ENCODE peak calls at places on chromosomes 4 and X, in six cellular contexts. One of them, this sample, is unnamed.

GRCh38 chr4:166143227-166143626 is 270.2 kb downstream of the TLL1 start:
- DNase-seq in Peyer's patch: no peak
- DNase-seq in astrocyte of the spinal cord: peak; percentile 42
- DNase-seq in brain microvascular endothelial cell: peak; percentile 7
- DNase-seq in CD8-positive, alpha-beta T cell: no peak
- DNase-seq in lower leg skin: no peak
- DNase-seq in this sample: no peak

GRCh38 chr4:82630079-82630478 is 68.3 kb upstream of the TMEM150C start:
- DNase-seq in CD8-positive, alpha-beta T cell: no peak
- DNase-seq in Peyer's patch: no peak
- DNase-seq in astrocyte of the spinal cord: no peak
- DNase-seq in lower leg skin: no peak
- DNase-seq in brain microvascular endothelial cell: no peak
- DNase-seq in this sample: no peak

GRCh38 chr4:6469898-6470501 is 2.4 kb downstream of the PPP2R2C start:
- DNase-seq in CD8-positive, alpha-beta T cell: no peak
- DNase-seq in Peyer's patch: no peak
- DNase-seq in lower leg skin: peak; percentile 50
- DNase-seq in astrocyte of the spinal cord: no peak
- DNase-seq in brain microvascular endothelial cell: no peak
- DNase-seq in this sample: peak; percentile 8

GRCh38 chr4:83358410-83358809 is 23.8 kb upstream of the HPSE start:
- DNase-seq in lower leg skin: no peak
- DNase-seq in CD8-positive, alpha-beta T cell: no peak
- DNase-seq in Peyer's patch: no peak
- DNase-seq in brain microvascular endothelial cell: peak; percentile 42
- DNase-seq in astrocyte of the spinal cord: peak; percentile 78
- DNase-seq in this sample: no peak

GRCh38 chr4:105277702-105278101 is 131.0 kb downstream of the TET2 start:
- DNase-seq in lower leg skin: no peak
- DNase-seq in brain microvascular endothelial cell: no peak
- DNase-seq in Peyer's patch: no peak
- DNase-seq in astrocyte of the spinal cord: no peak
- DNase-seq in CD8-positive, alpha-beta T cell: no peak
- DNase-seq in this sample: no peak

GRCh38 chr4:124711469-124712416 is 789 bp downstream of the ANKRD50 start:
- DNase-seq in astrocyte of the spinal cord: peak; percentile 81
- DNase-seq in Peyer's patch: no peak
- DNase-seq in lower leg skin: no peak
- DNase-seq in CD8-positive, alpha-beta T cell: no peak
- DNase-seq in brain microvascular endothelial cell: peak; percentile 70
- DNase-seq in this sample: peak; percentile 75

GRCh38 chr4:88333741-88334405 is 44.8 kb upstream of the HERC6 start:
- DNase-seq in Peyer's patch: no peak
- DNase-seq in brain microvascular endothelial cell: no peak
- DNase-seq in CD8-positive, alpha-beta T cell: no peak
- DNase-seq in lower leg skin: no peak
- DNase-seq in astrocyte of the spinal cord: no peak
- DNase-seq in this sample: no peak

GRCh38 chr4:38531126-38531737 is 132.8 kb upstream of the KLF3 start:
- DNase-seq in astrocyte of the spinal cord: peak; percentile 24
- DNase-seq in brain microvascular endothelial cell: peak; percentile 3
- DNase-seq in lower leg skin: no peak
- DNase-seq in CD8-positive, alpha-beta T cell: no peak
- DNase-seq in Peyer's patch: no peak
- DNase-seq in this sample: no peak

GRCh38 chrX:140064993-140065392 is 99.7 kb upstream of the CXorf66 start:
- DNase-seq in astrocyte of the spinal cord: no peak
- DNase-seq in CD8-positive, alpha-beta T cell: no peak
- DNase-seq in lower leg skin: no peak
- DNase-seq in Peyer's patch: no peak
- DNase-seq in brain microvascular endothelial cell: no peak
- DNase-seq in this sample: no peak

GRCh38 chrX:103446665-103447302 is 70.4 kb downstream of the BEX3 start:
- DNase-seq in lower leg skin: no peak
- DNase-seq in Peyer's patch: no peak
- DNase-seq in CD8-positive, alpha-beta T cell: no peak
- DNase-seq in astrocyte of the spinal cord: peak; percentile 33
- DNase-seq in brain microvascular endothelial cell: peak; percentile 25
- DNase-seq in this sample: no peak

GRCh38 chrX:22095306-22095705 is 63.2 kb downstream of the PHEX start:
- DNase-seq in CD8-positive, alpha-beta T cell: no peak
- DNase-seq in lower leg skin: peak; percentile 88
- DNase-seq in brain microvascular endothelial cell: no peak
- DNase-seq in Peyer's patch: no peak
- DNase-seq in astrocyte of the spinal cord: peak; percentile 41
- DNase-seq in this sample: peak; percentile 18

GRCh38 chr4:99855677-99856076 is 38.5 kb downstream of the LAMTOR3 start:
- DNase-seq in Peyer's patch: no peak
- DNase-seq in brain microvascular endothelial cell: no peak
- DNase-seq in CD8-positive, alpha-beta T cell: no peak
- DNase-seq in lower leg skin: no peak
- DNase-seq in astrocyte of the spinal cord: no peak
- DNase-seq in this sample: no peak

GRCh38 chr4:152981278-152981677 is 45.2 kb downstream of the FHDC1 start:
- DNase-seq in brain microvascular endothelial cell: no peak
- DNase-seq in astrocyte of the spinal cord: no peak
- DNase-seq in lower leg skin: peak; percentile 53
- DNase-seq in Peyer's patch: no peak
- DNase-seq in CD8-positive, alpha-beta T cell: no peak
- DNase-seq in this sample: no peak

GRCh38 chr4:72467633-72468032 is 101.4 kb downstream of the ADAMTS3 start:
- DNase-seq in lower leg skin: no peak
- DNase-seq in Peyer's patch: no peak
- DNase-seq in brain microvascular endothelial cell: no peak
- DNase-seq in CD8-positive, alpha-beta T cell: no peak
- DNase-seq in astrocyte of the spinal cord: no peak
- DNase-seq in this sample: no peak

GRCh38 chr4:144296941-144297340 is 156.4 kb upstream of the GYPA start:
- DNase-seq in CD8-positive, alpha-beta T cell: no peak
- DNase-seq in astrocyte of the spinal cord: no peak
- DNase-seq in Peyer's patch: no peak
- DNase-seq in lower leg skin: no peak
- DNase-seq in brain microvascular endothelial cell: no peak
- DNase-seq in this sample: no peak

GRCh38 chr4:119300072-119300387 is 21.9 kb downstream of the FABP2 start:
- DNase-seq in astrocyte of the spinal cord: no peak
- DNase-seq in Peyer's patch: peak; percentile 42
- DNase-seq in CD8-positive, alpha-beta T cell: peak; percentile 25
- DNase-seq in brain microvascular endothelial cell: peak; percentile 64
- DNase-seq in lower leg skin: peak; percentile 90
- DNase-seq in this sample: peak; percentile 69

GRCh38 chrX:45885931-45886330 is 659.3 kb downstream of the ZNF674 start:
- DNase-seq in lower leg skin: no peak
- DNase-seq in brain microvascular endothelial cell: no peak
- DNase-seq in Peyer's patch: no peak
- DNase-seq in astrocyte of the spinal cord: no peak
- DNase-seq in CD8-positive, alpha-beta T cell: no peak
- DNase-seq in this sample: no peak

GRCh38 chr4:70737006-70737405 is 15.2 kb downstream of the RUFY3 start:
- DNase-seq in brain microvascular endothelial cell: no peak
- DNase-seq in Peyer's patch: no peak
- DNase-seq in astrocyte of the spinal cord: no peak
- DNase-seq in lower leg skin: no peak
- DNase-seq in CD8-positive, alpha-beta T cell: no peak
- DNase-seq in this sample: no peak

GRCh38 chr4:163164591-163164990 is 2.1 kb downstream of the NAF1 start:
- DNase-seq in Peyer's patch: no peak
- DNase-seq in lower leg skin: no peak
- DNase-seq in brain microvascular endothelial cell: no peak
- DNase-seq in CD8-positive, alpha-beta T cell: no peak
- DNase-seq in astrocyte of the spinal cord: no peak
- DNase-seq in this sample: no peak

GRCh38 chr4:88755454-88755853 is 57.8 kb upstream of the NAP1L5 start:
- DNase-seq in lower leg skin: no peak
- DNase-seq in CD8-positive, alpha-beta T cell: no peak
- DNase-seq in Peyer's patch: no peak
- DNase-seq in astrocyte of the spinal cord: no peak
- DNase-seq in brain microvascular endothelial cell: no peak
- DNase-seq in this sample: no peak

GRCh38 chr4:128558896-128559669 is 250.4 kb upstream of the JADE1 start:
- DNase-seq in CD8-positive, alpha-beta T cell: no peak
- DNase-seq in astrocyte of the spinal cord: peak; percentile 87
- DNase-seq in brain microvascular endothelial cell: no peak
- DNase-seq in Peyer's patch: no peak
- DNase-seq in lower leg skin: no peak
- DNase-seq in this sample: no peak

GRCh38 chr4:88320780-88321373 is 36.5 kb upstream of the PPM1K start:
- DNase-seq in astrocyte of the spinal cord: peak; percentile 39
- DNase-seq in lower leg skin: no peak
- DNase-seq in Peyer's patch: peak; percentile 63
- DNase-seq in brain microvascular endothelial cell: peak; percentile 33
- DNase-seq in CD8-positive, alpha-beta T cell: peak; percentile 13
- DNase-seq in this sample: peak; percentile 24

GRCh38 chrX:115535844-115536243 is 25.1 kb upstream of the PLS3 start:
- DNase-seq in brain microvascular endothelial cell: no peak
- DNase-seq in CD8-positive, alpha-beta T cell: no peak
- DNase-seq in astrocyte of the spinal cord: no peak
- DNase-seq in Peyer's patch: no peak
- DNase-seq in lower leg skin: no peak
- DNase-seq in this sample: no peak

GRCh38 chr4:71211748-71212147 is 127.1 kb upstream of the SLC4A4 start:
- DNase-seq in lower leg skin: no peak
- DNase-seq in Peyer's patch: no peak
- DNase-seq in brain microvascular endothelial cell: no peak
- DNase-seq in CD8-positive, alpha-beta T cell: no peak
- DNase-seq in astrocyte of the spinal cord: no peak
- DNase-seq in this sample: no peak

GRCh38 chrX:11555759-11556158 is 110.0 kb downstream of the ARHGAP6 start:
- DNase-seq in Peyer's patch: no peak
- DNase-seq in astrocyte of the spinal cord: no peak
- DNase-seq in lower leg skin: no peak
- DNase-seq in CD8-positive, alpha-beta T cell: no peak
- DNase-seq in brain microvascular endothelial cell: peak; percentile 45
- DNase-seq in this sample: no peak

GRCh38 chr4:151276787-151277557 is at the start of gene PRSS48:
- DNase-seq in CD8-positive, alpha-beta T cell: peak; percentile 8
- DNase-seq in brain microvascular endothelial cell: peak; percentile 47
- DNase-seq in lower leg skin: no peak
- DNase-seq in Peyer's patch: peak; percentile 16
- DNase-seq in astrocyte of the spinal cord: peak; percentile 48
- DNase-seq in this sample: peak; percentile 80

GRCh38 chr4:766559-767283 is 59.2 kb downstream of the CPLX1 start:
- DNase-seq in Peyer's patch: no peak
- DNase-seq in CD8-positive, alpha-beta T cell: no peak
- DNase-seq in brain microvascular endothelial cell: no peak
- DNase-seq in lower leg skin: no peak
- DNase-seq in astrocyte of the spinal cord: no peak
- DNase-seq in this sample: no peak

GRCh38 chr4:176601156-176601555 is 191.6 kb downstream of the VEGFC start:
- DNase-seq in lower leg skin: no peak
- DNase-seq in CD8-positive, alpha-beta T cell: no peak
- DNase-seq in brain microvascular endothelial cell: peak; percentile 97
- DNase-seq in astrocyte of the spinal cord: peak; percentile 42
- DNase-seq in Peyer's patch: no peak
- DNase-seq in this sample: no peak

GRCh38 chr4:16269742-16270522 is 43.7 kb upstream of the TAPT1 start:
- DNase-seq in astrocyte of the spinal cord: peak; percentile 81
- DNase-seq in brain microvascular endothelial cell: peak; percentile 93
- DNase-seq in lower leg skin: no peak
- DNase-seq in CD8-positive, alpha-beta T cell: no peak
- DNase-seq in Peyer's patch: no peak
- DNase-seq in this sample: no peak

GRCh38 chrX:146054311-146054710 is 236.7 kb downstream of the SLITRK2 start:
- DNase-seq in lower leg skin: no peak
- DNase-seq in brain microvascular endothelial cell: no peak
- DNase-seq in CD8-positive, alpha-beta T cell: no peak
- DNase-seq in astrocyte of the spinal cord: no peak
- DNase-seq in Peyer's patch: no peak
- DNase-seq in this sample: no peak

GRCh38 chrX:146056511-146057081 is 239.0 kb downstream of the SLITRK2 start:
- DNase-seq in lower leg skin: no peak
- DNase-seq in CD8-positive, alpha-beta T cell: no peak
- DNase-seq in Peyer's patch: no peak
- DNase-seq in brain microvascular endothelial cell: no peak
- DNase-seq in astrocyte of the spinal cord: no peak
- DNase-seq in this sample: no peak

GRCh38 chrX:146055733-146056132 is 238.1 kb downstream of the SLITRK2 start:
- DNase-seq in astrocyte of the spinal cord: no peak
- DNase-seq in brain microvascular endothelial cell: no peak
- DNase-seq in Peyer's patch: no peak
- DNase-seq in CD8-positive, alpha-beta T cell: no peak
- DNase-seq in lower leg skin: no peak
- DNase-seq in this sample: no peak
- H3K4me3 ChIP-seq in astrocyte of the spinal cord: no peak overlapping the region
- H3K4me3 ChIP-seq in brain microvascular endothelial cell: no peak overlapping the region
- H3K4me3 ChIP-seq in Peyer's patch: no peak overlapping the region
- H3K4me3 ChIP-seq in CD8-positive, alpha-beta T cell: no peak overlapping the region
- H3K4me3 ChIP-seq in lower leg skin: no peak overlapping the region
- H3K4me3 ChIP-seq in this sample: no peak overlapping the region

DNA sequence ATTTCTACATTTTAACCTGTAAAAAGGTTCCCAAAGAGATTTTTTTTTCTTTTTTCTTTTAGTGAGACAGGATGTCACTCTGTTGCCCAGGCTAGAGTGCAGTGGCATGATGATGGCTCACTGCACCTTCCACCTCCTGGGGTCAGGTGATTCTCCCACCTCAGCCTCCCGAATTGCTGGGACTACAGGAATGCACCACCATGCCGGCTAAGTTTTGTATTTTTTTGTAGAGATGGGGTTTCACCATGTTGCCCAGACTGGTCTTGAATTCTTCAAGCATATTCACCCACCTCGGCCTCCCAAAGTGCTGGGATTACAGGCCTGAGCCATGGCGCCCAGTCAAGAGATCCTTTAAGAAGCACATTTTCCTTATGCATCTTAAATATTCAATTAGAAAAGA is 12.6 kb downstream of the RHOH start:
- DNase-seq in astrocyte of the spinal cord: no peak
- DNase-seq in CD8-positive, alpha-beta T cell: no peak
- DNase-seq in Peyer's patch: no peak
- DNase-seq in lower leg skin: no peak
- DNase-seq in brain microvascular endothelial cell: no peak
- DNase-seq in this sample: no peak
- H3K4me3 ChIP-seq in astrocyte of the spinal cord: no peak overlapping the region
- H3K4me3 ChIP-seq in CD8-positive, alpha-beta T cell: peak overlapping the region; percentile 33
- H3K4me3 ChIP-seq in Peyer's patch: no peak overlapping the region
- H3K4me3 ChIP-seq in lower leg skin: no peak overlapping the region
- H3K4me3 ChIP-seq in brain microvascular endothelial cell: no peak overlapping the region
- H3K4me3 ChIP-seq in this sample: no peak overlapping the region

GRCh38 chr4:186936496-186937375 is 213.1 kb upstream of the FAT1 start:
- DNase-seq in astrocyte of the spinal cord: peak; percentile 89
- DNase-seq in lower leg skin: no peak
- DNase-seq in Peyer's patch: no peak
- DNase-seq in brain microvascular endothelial cell: peak; percentile 77
- DNase-seq in CD8-positive, alpha-beta T cell: no peak
- DNase-seq in this sample: no peak
- H3K4me3 ChIP-seq in astrocyte of the spinal cord: no peak overlapping the region
- H3K4me3 ChIP-seq in lower leg skin: no peak overlapping the region
- H3K4me3 ChIP-seq in Peyer's patch: peak overlapping the region; percentile 19
- H3K4me3 ChIP-seq in brain microvascular endothelial cell: no peak overlapping the region
- H3K4me3 ChIP-seq in CD8-positive, alpha-beta T cell: no peak overlapping the region
- H3K4me3 ChIP-seq in this sample: no peak overlapping the region

GRCh38 chr4:112112590-112113170 is 32.6 kb upstream of the FAM241A start:
- DNase-seq in lower leg skin: no peak
- DNase-seq in brain microvascular endothelial cell: no peak
- DNase-seq in CD8-positive, alpha-beta T cell: no peak
- DNase-seq in astrocyte of the spinal cord: peak; percentile 5
- DNase-seq in Peyer's patch: no peak
- DNase-seq in this sample: peak; percentile 24
- H3K4me3 ChIP-seq in lower leg skin: no peak overlapping the region
- H3K4me3 ChIP-seq in brain microvascular endothelial cell: no peak overlapping the region
- H3K4me3 ChIP-seq in CD8-positive, alpha-beta T cell: no peak overlapping the region
- H3K4me3 ChIP-seq in astrocyte of the spinal cord: no peak overlapping the region
- H3K4me3 ChIP-seq in Peyer's patch: no peak overlapping the region
- H3K4me3 ChIP-seq in this sample: no peak overlapping the region